ENCODE peak calls at places on chromosomes 11 and 22, in seven cellular contexts. T is cardiac fibroblast; U is heart left ventricle; H is BJ; C is effector memory CD4-positive, alpha-beta T cell; E is AG10803; R is cardiac muscle cell. P is an unnamed sample.
A peak's percentile ranks its signal among the peaks of the same experiment; 100 is the strongest.

GRCh38 chr11:19868281-19868821 is 155.7 kb downstream of the NAV2 start:
- DNase-seq in T (peak; percentile 97), U (peak; percentile 71), H (peak; percentile 66), C (no peak), E (peak; percentile 93), R (peak; percentile 96), P (no peak)

GRCh38 chr11:105960252-105961245 is 61.5 kb downstream of the MSANTD4 start:
- DNase-seq in T (no peak), U (no peak), H (no peak), C (no peak), E (no peak), R (no peak), P (no peak)

GRCh38 chr11:118893662-118894061 is 10.0 kb downstream of the CXCR5 start:
- DNase-seq in T (no peak), U (no peak), H (no peak), C (no peak), E (no peak), R (no peak), P (no peak)

GRCh38 chr11:426851-427250 is 12.1 kb upstream of the SIGIRR start:
- DNase-seq in T (no peak), U (no peak), H (no peak), C (no peak), E (no peak), R (no peak), P (no peak)

GRCh38 chr11:106691807-106692365 is 326.4 kb downstream of the GUCY1A2 start:
- DNase-seq in T (peak; percentile 43), U (no peak), H (no peak), C (no peak), E (no peak), R (peak; percentile 17), P (no peak)

GRCh38 chr11:74989269-74989655 is 529 bp downstream of the NEU3 start:
- DNase-seq in T (no peak), U (no peak), H (no peak), C (no peak), E (no peak), R (no peak), P (no peak)

GRCh38 chr22:30210235-30210831 is 36.2 kb downstream of the LIF start:
- DNase-seq in T (peak; percentile 91), U (no peak), H (no peak), C (no peak), E (no peak), R (peak; percentile 84), P (no peak)

GRCh38 chr22:29205598-29206371 is at the start of gene EMID1:
- DNase-seq in T (peak; percentile 9), U (no peak), H (no peak), C (no peak), E (no peak), R (peak; percentile 43), P (no peak)

GRCh38 chr11:59173080-59173963 is 1.4 kb downstream of the DTX4 start:
- DNase-seq in T (peak; percentile 15), U (peak; percentile 28), H (no peak), C (no peak), E (peak; percentile 17), R (peak; percentile 51), P (no peak)

GRCh38 chr11:46674463-46675287 is 25.7 kb downstream of the ARHGAP1 start:
- DNase-seq in T (no peak), U (peak; percentile 45), H (no peak), C (no peak), E (no peak), R (peak; percentile 61), P (peak; percentile 17)

GRCh38 chr11:119044708-119045107 is 12.3 kb downstream of the HYOU1 start:
- DNase-seq in T (no peak), U (no peak), H (no peak), C (no peak), E (no peak), R (no peak), P (no peak)

GRCh38 chr11:36431429-36432092 is 78.5 kb downstream of the TRAF6 start:
- DNase-seq in T (peak; percentile 98), U (no peak), H (peak; percentile 82), C (no peak), E (peak; percentile 96), R (peak; percentile 98), P (no peak)

GRCh38 chr11:8717876-8718753 is 35.5 kb downstream of the RPL27A start:
- DNase-seq in T (peak; percentile 76), U (peak; percentile 36), H (peak; percentile 79), C (no peak), E (peak; percentile 92), R (peak; percentile 93), P (no peak)

GRCh38 chr11:9069256-9069655 is 22.1 kb downstream of the SCUBE2 start:
- DNase-seq in T (no peak), U (no peak), H (no peak), C (no peak), E (no peak), R (no peak), P (no peak)

GRCh38 chr11:130208241-130209127 is 48.9 kb downstream of the ST14 start:
- DNase-seq in T (no peak), U (peak; percentile 10), H (no peak), C (no peak), E (no peak), R (no peak), P (no peak)

GRCh38 chr11:65947603-65948125 is 2.4 kb downstream of the TSGA10IP start:
- DNase-seq in T (no peak), U (no peak), H (no peak), C (no peak), E (no peak), R (no peak), P (no peak)

DNA sequence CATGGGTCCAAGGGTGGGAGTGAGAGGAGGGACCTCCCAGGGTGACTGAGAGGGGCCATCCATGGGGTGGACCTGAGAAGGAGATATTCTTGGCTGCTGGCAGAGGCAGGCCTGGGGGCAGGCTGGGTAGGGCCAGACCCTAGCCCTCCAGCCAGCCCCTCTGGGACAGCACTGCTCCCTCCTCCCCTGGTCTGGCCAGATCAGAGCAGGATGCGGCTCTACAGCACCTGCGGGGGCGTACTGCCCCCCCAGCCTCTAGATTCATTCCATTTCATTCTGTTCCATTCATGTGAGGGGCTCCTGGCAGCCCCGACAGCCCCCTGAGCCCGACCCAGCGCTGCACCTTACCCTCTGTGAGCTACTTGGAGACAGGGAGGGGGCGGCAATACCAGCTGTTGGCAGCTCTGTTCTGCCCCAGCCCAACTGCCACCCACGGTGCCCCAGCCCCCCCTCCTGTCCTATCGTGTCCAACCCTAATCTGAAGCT is 34.3 kb upstream of the MYRF start:
- DNase-seq in T (no peak), U (no peak), H (no peak), C (no peak), E (no peak), R (no peak), P (no peak)
- H3K4me3 ChIP-seq in T (peak overlapping the region; percentile 19), U (peak overlapping the region; percentile 50), H (peak overlapping the region; percentile 54), C (no peak overlapping the region), E (peak overlapping the region; percentile 60), R (peak overlapping the region; percentile 25), P (no peak overlapping the region)

DNA sequence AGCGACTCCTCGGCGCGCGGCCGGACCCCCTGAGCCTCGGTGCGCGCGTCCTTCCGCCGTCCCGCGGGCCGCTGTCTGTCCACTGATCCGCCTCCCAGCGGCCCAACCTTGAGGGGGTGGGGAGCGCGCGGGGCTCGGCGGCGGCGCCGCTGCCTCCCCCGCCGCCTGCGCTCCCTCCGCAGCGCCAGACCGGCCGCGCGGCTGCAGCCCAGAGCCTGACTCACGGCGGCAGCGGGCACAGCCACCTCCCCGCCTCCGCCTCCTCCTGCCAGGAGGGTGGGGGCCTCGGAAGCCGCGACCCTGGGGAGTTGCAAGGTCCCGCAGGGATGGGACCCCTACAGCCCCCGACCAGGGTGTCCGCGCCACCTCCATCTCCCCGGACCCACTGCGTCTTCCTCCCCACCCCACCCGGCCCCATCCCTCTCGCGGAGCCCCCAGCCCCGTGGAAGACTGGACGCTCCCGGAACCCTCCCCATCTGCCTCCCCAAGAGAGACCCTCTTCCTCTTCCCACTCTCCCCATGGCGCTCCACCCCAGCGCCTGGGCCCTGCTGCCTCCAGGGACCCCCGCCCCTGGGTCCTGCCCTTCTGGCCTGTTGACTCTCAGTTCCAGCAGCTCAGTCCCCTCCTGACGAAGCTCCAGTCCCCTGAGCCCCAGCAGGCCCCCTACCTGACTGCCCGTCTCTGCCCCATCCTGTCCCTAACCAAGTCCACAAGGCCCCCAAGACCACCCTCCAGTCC is 1.2 kb downstream of the IFITM10 start:
- DNase-seq in T (peak; percentile 29), U (no peak), H (no peak), C (no peak), E (no peak), R (peak; percentile 50), P (no peak)
- H3K4me3 ChIP-seq in T (peak overlapping the region; percentile 47), U (peak overlapping the region; percentile 53), H (peak overlapping the region; percentile 24), C (no peak overlapping the region), E (peak overlapping the region; percentile 46), R (peak overlapping the region; percentile 35), P (no peak overlapping the region)

GRCh38 chr22:31584804-31585160 is 77.2 kb downstream of the PISD start:
- DNase-seq in T (no peak), U (no peak), H (no peak), C (no peak), E (no peak), R (no peak), P (peak; percentile 72)
- H3K4me3 ChIP-seq in T (no peak overlapping the region), U (no peak overlapping the region), H (no peak overlapping the region), C (peak overlapping the region; percentile 11), E (no peak overlapping the region), R (no peak overlapping the region), P (peak overlapping the region; percentile 65)

GRCh38 chr22:22887621-22888503 is at the start of gene IGLL5:
- DNase-seq in T (no peak), U (no peak), H (no peak), C (no peak), E (no peak), R (no peak), P (no peak)
- H3K4me3 ChIP-seq in T (no peak within 1 kb of the TSS), U (no peak within 1 kb of the TSS), H (no peak within 1 kb of the TSS), C (no peak within 1 kb of the TSS), E (no peak within 1 kb of the TSS), R (no peak within 1 kb of the TSS), P (no peak within 1 kb of the TSS)

DNA sequence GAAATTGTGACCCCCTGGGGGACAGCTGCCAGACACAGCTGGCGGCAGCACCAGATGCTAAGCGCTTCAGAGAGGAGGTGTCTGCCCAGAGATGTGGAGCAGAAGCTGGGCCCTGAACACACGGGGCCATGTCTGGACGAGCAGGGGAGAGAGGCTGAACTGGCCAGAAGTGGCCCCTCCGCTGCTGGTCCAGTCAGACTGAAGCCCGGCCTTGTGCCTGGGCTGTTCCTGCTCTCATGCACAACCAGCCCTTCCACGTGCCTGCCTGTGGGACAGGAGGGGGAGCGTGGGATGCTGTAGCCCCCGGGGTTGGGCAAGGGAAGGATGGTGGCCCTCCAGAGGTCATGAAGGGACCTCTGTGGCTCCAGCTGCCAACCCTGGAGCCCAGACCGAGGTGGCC is 1.8 kb downstream of the ADM2 start:
- DNase-seq in T (no peak), U (no peak), H (no peak), C (no peak), E (no peak), R (no peak), P (no peak)
- H3K4me3 ChIP-seq in T (no peak overlapping the region), U (no peak overlapping the region), H (peak overlapping the region; percentile 77), C (no peak overlapping the region), E (peak overlapping the region; percentile 87), R (no peak overlapping the region), P (no peak overlapping the region)

P was measured in CD4-positive, CD25-positive, alpha-beta regulatory T cell.